ENCODE peak calls at places on chromosomes 12 and 14, in nine cellular contexts. D is GM23248, K is HCT116, G is GM23338, P is hepatocyte, H is OCI-LY7, O is neural progenitor cell, S is PC-3, B is SK-N-SH. Y is an unnamed sample.

GRCh38 chr14:101288436-101289229 is 272.7 kb upstream of the DIO3 start:
- DNase-seq in D (peak; percentile 7), S (no peak), P (peak; percentile 71), O (no peak), H (no peak), G (no peak), B (no peak), K (no peak), Y (no peak)

GRCh38 chr14:68585690-68586089 is 207.2 kb downstream of the ZFP36L1 start:
- DNase-seq in B (peak; percentile 81), S (no peak), G (no peak), P (peak; percentile 71), K (no peak), D (peak; percentile 76), H (no peak), O (peak; percentile 65), Y (no peak)

GRCh38 chr14:94451091-94451751 is 1.4 kb downstream of the SERPINA11 start:
- DNase-seq in B (no peak), G (peak; percentile 66), P (peak; percentile 39), K (no peak), O (peak; percentile 30), D (no peak), H (no peak), S (no peak), Y (no peak)

GRCh38 chr14:49193365-49194050 is 392.7 kb downstream of the RPS29 start:
- DNase-seq in K (no peak), D (no peak), G (no peak), P (no peak), O (no peak), S (no peak), H (no peak), B (peak; percentile 6), Y (peak; percentile 81)

GRCh38 chr14:32259368-32260013 is 56.4 kb upstream of the RNU6-8 start:
- DNase-seq in K (peak; percentile 56), D (peak; percentile 57), S (peak; percentile 87), H (no peak), P (peak; percentile 61), B (peak; percentile 58), O (peak; percentile 6), G (peak; percentile 34), Y (peak; percentile 83)

GRCh38 chr12:132695431-132695830 is 8.0 kb downstream of the PXMP2 start:
- DNase-seq in H (no peak), O (no peak), D (no peak), S (no peak), P (no peak), K (no peak), G (no peak), B (no peak), Y (no peak)

GRCh38 chr12:78171082-78171481 is 340.4 kb downstream of the NAV3 start:
- DNase-seq in B (no peak), S (no peak), H (no peak), G (no peak), O (no peak), K (no peak), D (no peak), P (no peak), Y (no peak)

GRCh38 chr14:79596531-79596930 is 614.8 kb downstream of the DIO2 start:
- DNase-seq in K (no peak), P (peak; percentile 22), G (no peak), B (no peak), H (no peak), O (no peak), D (peak; percentile 30), S (peak; percentile 56), Y (no peak)

DNA sequence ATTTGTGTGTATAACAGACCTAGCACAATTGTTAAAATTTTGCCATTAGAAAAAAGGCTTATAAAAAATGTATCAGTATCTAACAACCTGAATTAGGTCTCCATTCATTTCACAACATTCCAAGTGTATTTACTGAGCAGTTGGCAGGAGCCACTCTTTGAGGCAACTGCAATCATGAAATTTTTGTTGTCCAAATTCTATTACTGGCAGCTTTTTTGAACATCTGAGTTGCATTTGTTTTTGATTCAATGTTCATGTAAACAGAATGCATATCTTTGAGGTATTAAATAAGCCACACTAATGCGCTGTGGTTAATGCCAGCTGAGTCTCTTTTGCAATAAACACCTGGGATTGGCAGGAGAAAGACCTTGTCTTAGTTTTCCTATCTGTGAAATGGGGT is 8.7 kb downstream of the KITLG start:
- DNase-seq in S (no peak), G (no peak), H (no peak), P (no peak), O (no peak), D (peak; percentile 59), B (no peak), K (no peak), Y (no peak)
- TF ChIP-seq EZH2phosphoT487 in S (no peak), G (no peak), H (no peak), P (no peak), O (no peak), D (no peak), B (no peak), K (no peak), Y (no peak)

GRCh38 chr12:123070267-123071081 is 80.4 kb downstream of the PITPNM2 start:
- DNase-seq in P (peak; percentile 25), K (no peak), O (no peak), H (no peak), D (no peak), S (no peak), G (no peak), B (peak; percentile 31), Y (no peak)

GRCh38 chr12:123064885-123065619 is 84.6 kb downstream of the ARL6IP4 start:
- DNase-seq in K (no peak), G (no peak), B (no peak), H (no peak), D (no peak), O (no peak), S (no peak), P (no peak), Y (no peak)

GRCh38 chr12:123069436-123070266 is 81.2 kb downstream of the PITPNM2 start:
- DNase-seq in K (no peak), D (no peak), G (no peak), B (peak; percentile 40), O (no peak), S (no peak), P (peak; percentile 24), H (no peak), Y (no peak)

GRCh38 chr12:123065666-123066457 is 85.0 kb downstream of the PITPNM2 start:
- DNase-seq in G (no peak), H (peak; percentile 42), P (no peak), K (no peak), S (no peak), B (no peak), O (no peak), D (no peak), Y (no peak)

DNA sequence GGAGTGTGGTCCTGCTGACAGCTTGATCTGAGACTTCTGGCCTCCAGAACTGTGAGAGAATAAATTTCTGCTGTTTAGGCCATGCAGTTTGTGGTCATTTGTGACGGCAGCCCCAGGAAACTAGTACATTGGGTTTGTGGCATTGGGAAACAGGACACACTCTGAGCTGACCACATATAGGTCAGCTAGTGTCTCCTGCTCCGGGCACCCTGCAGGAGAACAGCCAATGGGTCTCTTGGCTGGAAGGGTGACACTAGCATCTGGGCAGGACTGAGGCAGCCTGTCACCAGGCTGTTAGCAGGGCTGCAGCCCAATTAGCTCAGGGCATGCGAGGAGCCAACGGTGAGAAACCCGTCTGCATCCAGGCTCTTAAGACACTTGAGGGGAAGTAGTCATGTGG is 83.2 kb downstream of the PITPNM2 start:
- DNase-seq in B (no peak), P (no peak), G (no peak), O (no peak), K (no peak), S (no peak), H (no peak), D (no peak), Y (no peak)
- H4K20me1 ChIP-seq in B (no peaks in the 10 kb centered on the region), P (no peaks in the 10 kb centered on the region), G (no peaks in the 10 kb centered on the region), O (no peaks in the 10 kb centered on the region), K (no peaks in the 10 kb centered on the region), S (no peaks in the 10 kb centered on the region), H (no peaks in the 10 kb centered on the region), D (no peaks in the 10 kb centered on the region), Y (no peaks in the 10 kb centered on the region)

DNA sequence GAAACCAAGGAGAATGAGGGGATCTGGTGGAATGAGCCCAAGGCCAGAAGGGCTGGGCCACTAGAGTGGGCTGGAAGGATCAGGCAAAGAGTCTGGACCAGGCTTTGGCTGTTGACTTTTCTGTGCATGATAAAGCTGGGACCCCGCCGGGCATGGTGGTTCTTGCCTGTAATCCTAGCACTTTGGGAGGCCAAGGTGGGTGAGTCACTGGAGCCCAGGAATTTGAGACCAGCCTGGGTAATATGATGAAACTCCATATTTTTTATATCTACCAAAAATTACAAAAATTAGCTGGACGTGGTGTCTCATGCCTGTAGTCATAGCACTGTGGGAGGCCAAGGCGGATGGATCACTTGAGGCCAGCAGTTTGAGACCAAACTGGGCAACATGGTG is 393 bp upstream of the KLHL33 start:
- DNase-seq in B (no peak), H (no peak), G (no peak), O (no peak), K (no peak), S (no peak), P (no peak), D (peak; percentile 77), Y (no peak)
- TF ChIP-seq EZH2phosphoT487 in B (no peak), H (no peak), G (no peak), O (no peak), K (no peak), S (no peak), P (no peak), D (no peak), Y (no peak)

GRCh38 chr12:122845041-122845864 is 10.0 kb downstream of the HIP1R start:
- DNase-seq in S (no peak), P (no peak), K (no peak), O (no peak), B (peak; percentile 49), D (no peak), H (no peak), G (peak; percentile 28), Y (no peak)

GRCh38 chr12:122845865-122846621 is 10.8 kb downstream of the HIP1R start:
- DNase-seq in G (no peak), D (no peak), O (no peak), P (no peak), B (peak; percentile 64), S (no peak), H (peak; percentile 33), K (no peak), Y (no peak)

GRCh38 chr12:122847921-122848421 is 12.7 kb downstream of the HIP1R start:
- DNase-seq in K (no peak), P (no peak), H (no peak), D (no peak), O (no peak), B (peak; percentile 24), S (no peak), G (no peak), Y (no peak)

GRCh38 chr12:122847516-122847836 is 12.2 kb downstream of the HIP1R start:
- DNase-seq in G (no peak), S (no peak), B (no peak), O (no peak), H (no peak), P (no peak), K (no peak), D (no peak), Y (no peak)

DNA sequence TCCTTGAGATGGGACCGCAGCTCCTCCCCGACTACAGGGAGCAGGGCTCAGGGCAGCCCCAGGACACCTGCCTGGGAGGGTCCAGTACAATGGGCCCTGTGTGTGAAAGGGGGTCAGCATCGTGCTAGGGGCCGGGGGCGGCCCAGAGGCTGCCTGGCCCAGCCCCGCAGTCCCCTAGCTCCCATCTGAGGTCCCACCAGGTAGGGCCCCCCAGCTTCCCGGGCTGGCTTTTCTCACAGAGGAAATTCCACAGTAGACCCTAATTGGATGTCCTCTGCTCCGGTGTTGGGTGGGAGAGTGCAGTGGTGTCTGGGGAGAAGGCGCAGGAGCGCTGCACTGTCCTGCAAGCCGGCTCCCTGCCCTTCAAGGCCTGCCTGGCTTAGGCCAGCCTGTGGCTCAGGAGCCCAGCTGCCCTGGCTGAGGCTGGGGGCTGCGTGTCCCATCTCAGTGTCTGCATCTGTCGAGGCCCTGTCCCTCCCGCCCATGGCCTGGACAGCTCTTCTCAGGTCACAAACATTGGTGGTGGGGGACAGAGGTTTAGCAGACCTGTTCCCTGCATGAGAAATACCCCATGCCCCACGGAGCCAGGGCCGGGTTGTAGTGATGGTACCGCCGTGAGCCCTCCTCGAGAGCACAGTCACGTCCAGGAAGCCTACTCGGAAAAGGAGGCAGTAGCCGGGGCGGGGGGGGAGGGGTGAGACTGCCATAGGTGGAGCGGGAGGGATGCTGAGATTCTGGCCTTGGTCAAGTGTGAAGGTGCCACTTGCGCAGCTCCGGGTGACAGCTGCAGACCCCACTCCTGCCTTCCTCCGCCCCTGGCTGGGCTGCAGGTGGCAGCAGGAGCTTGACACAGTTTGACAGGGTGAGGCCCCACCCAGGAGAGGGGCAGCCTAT is 11.6 kb downstream of the HIP1R start:
- DNase-seq in G (no peak), O (no peak), D (no peak), P (no peak), K (no peak), S (no peak), H (no peak), B (peak; percentile 26), Y (no peak)
- H4K20me1 ChIP-seq in G (peaks cover 5% of the 10 kb centered on the region), O (peaks cover 32% of the 10 kb centered on the region), D (no peaks in the 10 kb centered on the region), P (peaks cover 20% of the 10 kb centered on the region), K (no peaks in the 10 kb centered on the region), S (no peaks in the 10 kb centered on the region), H (no peaks in the 10 kb centered on the region), B (no peaks in the 10 kb centered on the region), Y (no peaks in the 10 kb centered on the region)